ENCODE peak calls at places on chromosomes 5 and 9, in seven cellular contexts. G is body of pancreas, F is AG10803, V is fibroblast of villous mesenchyme, H is Peyer's patch, L is GM12878, I is tibial artery. Z is an unnamed sample.

GRCh38 chr5:97242351-97242750 is 59.3 kb upstream of the RIOK2 start:
- DNase-seq in G (no peak), F (peak; percentile 17), V (peak; percentile 2), H (no peak), L (no peak), I (no peak), Z (no peak)

GRCh38 chr5:10522224-10522611 is 41.7 kb upstream of the ANKRD33B start:
- DNase-seq in G (no peak), F (no peak), V (no peak), H (no peak), L (no peak), I (peak; percentile 10), Z (no peak)

GRCh38 chr5:9490494-9491097 is 55.3 kb downstream of the SEMA5A start:
- DNase-seq in G (no peak), F (no peak), V (no peak), H (no peak), L (no peak), I (no peak), Z (no peak)

GRCh38 chr5:145637396-145637795 is 197.7 kb downstream of the PRELID2 start:
- DNase-seq in G (no peak), F (peak; percentile 54), V (no peak), H (no peak), L (no peak), I (no peak), Z (peak; percentile 13)

GRCh38 chr5:16673241-16673998 is 56.6 kb upstream of the RETREG1 start:
- DNase-seq in G (no peak), F (no peak), V (no peak), H (no peak), L (no peak), I (no peak), Z (no peak)

GRCh38 chr5:168713051-168713450 is 133.9 kb upstream of the PANK3 start:
- DNase-seq in G (no peak), F (no peak), V (no peak), H (no peak), L (no peak), I (no peak), Z (no peak)

GRCh38 chr9:105024529-105024928 is 96.6 kb upstream of the ABCA1 start:
- DNase-seq in G (no peak), F (no peak), V (no peak), H (no peak), L (no peak), I (no peak), Z (no peak)

GRCh38 chr5:86971034-86971511 is 296.6 kb upstream of the RASA1 start:
- DNase-seq in G (no peak), F (peak; percentile 38), V (peak; percentile 52), H (no peak), L (no peak), I (no peak), Z (peak; percentile 42)

GRCh38 chr9:8940650-8941049 is 1141.1 kb upstream of the DMAC1 start:
- DNase-seq in G (no peak), F (no peak), V (no peak), H (no peak), L (no peak), I (no peak), Z (no peak)

GRCh38 chr9:112439171-112439570 is 47.5 kb upstream of the KIAA1958 start:
- DNase-seq in G (no peak), F (no peak), V (no peak), H (no peak), L (no peak), I (no peak), Z (no peak)

GRCh38 chr5:55232985-55233928 is at the start of gene CCNO:
- DNase-seq in G (peak; percentile 89), F (peak; percentile 61), V (peak; percentile 65), H (peak; percentile 75), L (no peak), I (peak; percentile 86), Z (peak; percentile 69)

GRCh38 chr5:90554358-90555006 is 4.1 kb upstream of the ADGRV1 start:
- DNase-seq in G (no peak), F (no peak), V (no peak), H (no peak), L (no peak), I (no peak), Z (no peak)

GRCh38 chr5:172837640-172838039 is 3.6 kb downstream of the ERGIC1 start:
- DNase-seq in G (peak; percentile 97), F (no peak), V (no peak), H (peak; percentile 87), L (peak; percentile 73), I (no peak), Z (no peak)

GRCh38 chr5:7871560-7872113 is 2.7 kb downstream of the MTRR start:
- DNase-seq in G (no peak), F (no peak), V (no peak), H (no peak), L (no peak), I (no peak), Z (no peak)
- TF ChIP-seq CTCF in G (no peak), F (no peak), V (no peak), H (peak; percentile 8), L (no peak), I (no peak), Z (no peak)

GRCh38 chr9:128159073-128159783 is 837 bp upstream of the BBLN start:
- DNase-seq in G (no peak), F (no peak), V (no peak), H (no peak), L (peak; percentile 37), I (no peak), Z (no peak)
- H3K4me3 ChIP-seq in G (no peak overlapping the region), F (peak overlapping the region; percentile 66), V (peak overlapping the region; percentile 62), H (peak overlapping the region; percentile 77), L (peak overlapping the region; percentile 79), I (peak overlapping the region; percentile 86), Z (peak overlapping the region; percentile 53)

DNA sequence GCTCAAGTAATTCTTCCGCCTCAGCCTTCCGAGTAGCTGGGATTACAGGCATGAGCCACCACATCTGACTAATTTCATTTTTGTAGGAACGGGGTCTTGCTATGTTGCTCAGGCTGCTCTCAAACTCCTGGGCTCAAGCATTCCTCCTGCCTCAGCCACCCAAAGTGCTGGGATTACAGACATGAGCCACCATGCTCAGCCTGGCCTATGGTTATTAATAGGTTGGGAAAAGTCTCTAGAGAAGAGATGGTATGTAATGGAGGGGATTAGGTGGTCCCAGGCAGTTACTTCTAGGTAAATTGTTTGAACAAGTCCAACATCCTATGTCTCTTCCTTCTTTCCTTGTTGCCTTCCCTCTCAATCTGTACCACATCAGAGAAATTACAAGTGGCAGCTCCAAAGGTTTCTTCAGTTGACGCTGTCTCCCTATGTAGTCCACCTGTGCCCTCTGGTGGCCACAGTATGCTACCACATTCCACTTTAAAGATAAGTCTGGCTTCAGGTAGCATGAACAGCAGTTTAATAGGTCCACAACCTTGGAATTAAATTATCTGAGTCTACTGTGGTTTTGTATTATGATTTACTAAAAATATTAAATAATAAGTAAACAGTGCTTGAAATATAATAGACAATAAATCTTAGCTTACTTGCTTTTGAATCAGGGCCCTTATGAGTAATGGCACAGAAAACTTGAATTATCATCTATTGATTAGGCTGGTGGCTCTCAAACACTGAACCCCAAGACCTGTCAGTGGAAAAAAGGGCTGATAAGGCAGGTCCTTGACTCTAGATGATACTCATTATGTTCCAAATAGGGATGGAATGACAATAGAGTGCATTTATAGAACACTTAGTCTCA is 9.7 kb downstream of the TIGD6 start:
- DNase-seq in G (peak; percentile 83), F (peak; percentile 73), V (peak; percentile 80), H (peak; percentile 70), L (peak; percentile 26), I (peak; percentile 80), Z (peak; percentile 85)
- TF ChIP-seq CTCF in G (peak; percentile 96), F (peak; percentile 96), V (peak; percentile 98), H (peak; percentile 88), L (peak; percentile 86), I (peak; percentile 92), Z (peak; percentile 91)

DNA sequence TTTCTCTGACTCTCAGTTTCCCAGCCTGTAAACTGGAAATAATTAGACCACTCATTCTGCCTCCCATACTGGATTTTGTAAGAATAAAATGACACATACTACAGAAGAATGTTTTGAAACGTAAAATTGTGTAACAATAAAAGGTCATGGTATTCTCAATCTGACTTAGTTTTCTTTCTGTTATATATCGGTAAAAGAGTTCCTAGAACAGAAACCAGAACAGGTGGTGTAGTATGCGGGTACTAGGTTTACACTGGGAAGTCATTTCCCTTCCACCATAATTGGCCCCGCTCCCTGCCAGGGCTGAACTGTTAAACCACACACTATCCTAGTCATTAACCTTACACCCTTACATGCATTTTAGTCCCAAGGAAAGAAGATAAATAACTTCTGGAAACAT is 199.9 kb downstream of the GLIS3 start:
- DNase-seq in G (no peak), F (peak; percentile 78), V (peak; percentile 70), H (no peak), L (no peak), I (no peak), Z (peak; percentile 88)
- H3K4me3 ChIP-seq in G (no peak overlapping the region), F (no peak overlapping the region), V (no peak overlapping the region), H (no peak overlapping the region), L (no peak overlapping the region), I (no peak overlapping the region), Z (no peak overlapping the region)

DNA sequence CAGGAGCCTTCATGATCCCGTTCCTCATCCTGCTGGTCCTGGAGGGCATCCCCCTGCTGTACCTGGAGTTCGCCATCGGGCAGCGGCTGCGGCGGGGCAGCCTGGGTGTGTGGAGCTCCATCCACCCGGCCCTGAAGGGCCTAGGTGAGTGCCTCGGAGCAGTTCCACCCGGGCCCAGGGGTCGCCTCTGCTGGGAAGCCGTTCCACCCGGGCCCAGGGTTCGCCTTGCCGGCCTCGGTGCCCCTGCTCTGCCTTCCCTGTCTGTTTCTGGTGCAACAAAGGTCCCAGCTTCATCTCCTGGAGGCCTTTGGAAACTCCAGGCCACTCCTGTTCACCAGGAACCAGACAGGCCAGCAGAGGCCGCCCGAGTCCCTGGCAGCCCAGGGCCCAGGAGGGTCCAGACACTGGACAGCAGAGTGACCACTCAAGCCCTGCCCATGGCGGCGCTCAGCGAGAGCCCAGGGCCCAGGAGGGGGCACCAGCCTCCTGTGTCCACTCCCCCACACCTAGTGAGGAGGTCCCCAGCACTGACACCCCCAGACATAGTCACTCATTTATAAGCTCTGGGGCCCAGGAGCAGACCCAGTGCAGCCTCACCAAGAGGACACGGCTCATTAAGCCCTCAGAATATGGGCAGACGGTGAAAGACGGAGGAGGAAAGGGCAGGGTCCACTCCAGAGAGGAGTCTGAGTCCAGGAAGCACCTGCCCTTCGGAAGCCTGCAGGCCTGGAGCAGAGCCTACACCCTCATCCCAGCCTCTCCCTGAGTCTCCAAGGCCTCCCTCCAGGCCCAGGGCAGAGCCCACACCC is 7.6 kb downstream of the SLC6A19 start:
- DNase-seq in G (no peak), F (peak; percentile 5), V (peak; percentile 12), H (peak; percentile 65), L (no peak), I (no peak), Z (peak; percentile 23)
- TF ChIP-seq CTCF in G (peak; percentile 24), F (peak; percentile 51), V (peak; percentile 50), H (no peak), L (peak; percentile 45), I (no peak), Z (peak; percentile 61)

GRCh38 chr9:127813739-127814226 is 11.1 kb downstream of the FPGS start:
- DNase-seq in G (no peak), F (no peak), V (no peak), H (no peak), L (no peak), I (no peak), Z (no peak)
- H3K4me3 ChIP-seq in G (no peak overlapping the region), F (no peak overlapping the region), V (no peak overlapping the region), H (no peak overlapping the region), L (no peak overlapping the region), I (no peak overlapping the region), Z (no peak overlapping the region)

Z was measured in cardiac fibroblast.